ENCODE peak calls at places on chromosomes 12 and 14, in eight cellular contexts. L is body of pancreas, S is heart left ventricle, H is stomach, C is GM23338, X is transverse colon, K is lower lobe of right lung, U is upper lobe of right lung. R is an unnamed sample.

GRCh38 chr14:68927956-68928675 is 51.0 kb downstream of the ACTN1 start:
- DNase-seq in H (no peak), K (peak; percentile 22), U (no peak), S (no peak), L (no peak), X (no peak), C (no peak), R (no peak)

GRCh38 chr12:7373226-7373625 is 69.4 kb downstream of the ACSM4 start:
- DNase-seq in H (no peak), C (no peak), L (no peak), U (no peak), K (no peak), X (no peak), S (no peak), R (no peak)

GRCh38 chr14:81211844-81212243 is 8.9 kb downstream of the GTF2A1 start:
- DNase-seq in S (peak; percentile 21), K (no peak), L (peak; percentile 29), C (peak; percentile 27), H (no peak), X (no peak), U (no peak), R (no peak)

GRCh38 chr14:50647282-50647681 is 20.8 kb downstream of the SAV1 start:
- DNase-seq in H (no peak), K (no peak), U (no peak), C (no peak), S (no peak), L (no peak), X (no peak), R (peak; percentile 38)

GRCh38 chr14:68309121-68309520 is 483.7 kb downstream of the ZFP36L1 start:
- DNase-seq in K (no peak), U (no peak), S (no peak), C (no peak), L (no peak), X (no peak), H (no peak), R (no peak)

GRCh38 chr12:94725375-94726168 is 75.2 kb upstream of the TMCC3 start:
- DNase-seq in H (peak; percentile 51), K (no peak), S (no peak), U (no peak), X (peak; percentile 23), C (peak; percentile 80), L (no peak), R (no peak)

GRCh38 chr14:94702629-94703028 is 67.3 kb downstream of the GSC start:
- DNase-seq in K (no peak), U (no peak), L (no peak), S (no peak), X (no peak), C (no peak), H (no peak), R (no peak)

GRCh38 chr12:106300761-106301160 is 1.8 kb upstream of the TCP11L2 start:
- DNase-seq in L (peak; percentile 37), H (no peak), C (no peak), U (no peak), X (no peak), S (no peak), K (no peak), R (no peak)

GRCh38 chr12:54021432-54022013 is 6.7 kb upstream of the HOXC6 start:
- DNase-seq in U (no peak), C (peak; percentile 86), H (no peak), K (no peak), L (no peak), S (no peak), X (no peak), R (no peak)

GRCh38 chr12:6950944-6951540 is at the start of gene PTPN6:
- DNase-seq in K (peak; percentile 92), X (peak; percentile 74), L (no peak), H (peak; percentile 58), C (no peak), U (peak; percentile 91), S (no peak), R (peak; percentile 90)

GRCh38 chr12:25107920-25108319 is 87.0 kb downstream of the DNAI7 start:
- DNase-seq in K (no peak), C (no peak), U (no peak), H (no peak), S (no peak), L (no peak), X (no peak), R (no peak)
- H3K36me3 ChIP-seq in K (peaks cover 16% of the 10 kb centered on the region), C (no peaks in the 10 kb centered on the region), U (peaks cover 11% of the 10 kb centered on the region), H (no peaks in the 10 kb centered on the region), S (peaks cover 20% of the 10 kb centered on the region), L (peaks cover 11% of the 10 kb centered on the region), X (no peaks in the 10 kb centered on the region), R (no peaks in the 10 kb centered on the region)

GRCh38 chr14:93220509-93220908 is 13.5 kb downstream of the UBR7 start:
- DNase-seq in U (no peak), S (no peak), X (no peak), K (no peak), L (no peak), H (no peak), C (no peak), R (no peak)
- H3K36me3 ChIP-seq in U (peaks cover 84% of the 10 kb centered on the region), S (peaks cover 100% of the 10 kb centered on the region), X (no peaks in the 10 kb centered on the region), K (peaks cover 98% of the 10 kb centered on the region), L (peaks cover 10% of the 10 kb centered on the region), H (peaks cover 99% of the 10 kb centered on the region), C (peaks cover 19% of the 10 kb centered on the region), R (peaks cover 85% of the 10 kb centered on the region)

DNA sequence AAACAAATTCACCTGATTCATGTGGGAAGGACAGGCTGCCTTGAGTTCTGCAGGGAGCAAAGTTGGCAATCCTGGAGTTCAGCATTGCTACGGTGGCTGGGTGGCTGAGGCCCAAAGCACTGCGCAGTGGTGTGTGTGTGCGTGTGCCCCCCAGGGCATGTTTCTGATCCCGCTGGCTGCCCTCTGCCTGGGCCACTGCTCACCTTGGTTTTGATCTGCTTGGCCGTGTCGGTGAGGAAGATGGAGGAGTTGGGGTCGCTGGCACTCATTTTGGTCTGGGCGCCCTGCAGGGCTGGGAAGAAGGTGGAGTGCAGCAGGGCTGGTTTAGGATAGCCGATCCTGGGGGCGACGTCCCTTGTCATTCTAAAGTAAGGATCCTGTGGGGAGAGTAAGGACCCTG is 19.1 kb downstream of the SLC25A47 start:
- DNase-seq in X (no peak), S (no peak), K (peak; percentile 38), C (no peak), H (no peak), L (no peak), U (peak; percentile 45), R (peak; percentile 14)
- H3K36me3 ChIP-seq in X (no peaks in the 10 kb centered on the region), S (peaks cover 80% of the 10 kb centered on the region), K (peaks cover 70% of the 10 kb centered on the region), C (peaks cover 32% of the 10 kb centered on the region), H (peaks cover 66% of the 10 kb centered on the region), L (peaks cover 7% of the 10 kb centered on the region), U (peaks cover 64% of the 10 kb centered on the region), R (no peaks in the 10 kb centered on the region)

GRCh38 chr14:57408037-57408436 is 17.7 kb downstream of the NAA30 start:
- DNase-seq in H (no peak), X (no peak), L (no peak), K (no peak), C (no peak), S (no peak), U (no peak), R (no peak)

GRCh38 chr14:57408634-57409033 is 18.2 kb downstream of the NAA30 start:
- DNase-seq in K (no peak), U (no peak), C (no peak), L (no peak), S (no peak), H (no peak), X (no peak), R (no peak)

GRCh38 chr14:57403521-57403864 is 13.1 kb downstream of the NAA30 start:
- DNase-seq in X (no peak), U (no peak), L (no peak), C (no peak), S (no peak), H (no peak), K (no peak), R (no peak)

GRCh38 chr14:57402173-57402852 is 11.9 kb downstream of the NAA30 start:
- DNase-seq in K (no peak), L (no peak), S (no peak), X (no peak), C (no peak), U (no peak), H (no peak), R (no peak)

GRCh38 chr14:57405562-57405961 is 15.2 kb downstream of the NAA30 start:
- DNase-seq in S (no peak), C (no peak), U (no peak), L (no peak), H (no peak), K (no peak), X (no peak), R (no peak)
- H3K36me3 ChIP-seq in S (peaks cover 41% of the 10 kb centered on the region), C (peaks cover 9% of the 10 kb centered on the region), U (peaks cover 16% of the 10 kb centered on the region), L (peaks cover 6% of the 10 kb centered on the region), H (peaks cover 47% of the 10 kb centered on the region), K (peaks cover 37% of the 10 kb centered on the region), X (no peaks in the 10 kb centered on the region), R (no peaks in the 10 kb centered on the region)

DNA sequence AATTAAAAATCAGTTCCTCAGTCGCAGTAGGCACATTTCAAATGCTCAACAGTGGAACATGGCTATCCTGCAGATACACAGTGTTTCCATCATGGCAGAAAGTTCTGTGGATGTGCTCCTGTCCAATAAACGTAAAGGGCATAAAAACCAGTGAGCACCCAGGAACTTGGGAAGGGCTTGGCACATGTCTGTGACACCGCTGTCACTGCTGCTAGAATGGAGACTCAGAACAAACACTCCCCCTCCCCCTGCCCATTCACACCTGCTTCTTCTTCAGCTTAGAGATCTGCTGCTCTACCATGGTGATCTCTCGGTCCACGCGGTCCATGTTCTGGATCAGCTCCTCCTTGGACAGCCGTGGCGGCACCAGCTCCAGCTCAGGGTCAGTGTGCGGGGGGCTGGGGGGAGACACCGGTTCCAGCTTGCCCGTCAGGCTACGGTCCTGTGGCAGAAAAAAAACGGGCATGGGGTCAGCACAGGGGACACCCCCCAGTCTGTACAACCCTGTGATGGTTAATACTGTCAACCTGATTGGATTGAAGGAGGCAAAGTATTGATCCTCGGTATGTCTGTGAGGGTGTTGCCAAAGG is 94.6 kb downstream of the NCOR2 start:
- DNase-seq in U (no peak), X (no peak), C (no peak), L (no peak), K (no peak), S (no peak), H (no peak), R (no peak)
- H3K36me3 ChIP-seq in U (peaks cover 57% of the 10 kb centered on the region), X (no peaks in the 10 kb centered on the region), C (peaks cover 22% of the 10 kb centered on the region), L (peaks cover 18% of the 10 kb centered on the region), K (peaks cover 82% of the 10 kb centered on the region), S (peaks cover 80% of the 10 kb centered on the region), H (peaks cover 87% of the 10 kb centered on the region), R (no peaks in the 10 kb centered on the region)

DNA sequence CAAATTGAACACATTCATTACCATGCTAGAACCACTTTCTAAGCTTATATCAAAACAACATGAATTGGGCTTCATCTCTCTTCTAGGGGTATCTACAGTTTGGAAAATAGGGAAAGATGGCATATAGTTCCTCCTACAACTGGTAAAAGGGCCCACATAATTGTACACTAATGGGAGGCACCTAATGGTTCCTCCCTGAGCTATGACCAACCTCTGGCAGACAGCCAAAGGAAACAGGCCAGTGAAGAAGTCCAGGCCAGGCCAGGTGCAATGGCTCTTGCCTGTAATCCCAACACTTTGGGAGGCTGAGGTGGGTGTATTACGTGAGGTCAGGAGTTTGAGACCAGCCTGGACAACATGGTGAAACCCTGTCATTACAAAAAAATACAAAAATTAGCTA is 23.2 kb upstream of the APOF start:
- DNase-seq in U (no peak), K (no peak), H (peak; percentile 71), S (no peak), X (no peak), C (no peak), L (peak; percentile 56), R (no peak)
- H3K36me3 ChIP-seq in U (no peaks in the 10 kb centered on the region), K (no peaks in the 10 kb centered on the region), H (no peaks in the 10 kb centered on the region), S (no peaks in the 10 kb centered on the region), X (no peaks in the 10 kb centered on the region), C (no peaks in the 10 kb centered on the region), L (no peaks in the 10 kb centered on the region), R (no peaks in the 10 kb centered on the region)